ENCODE peak calls at places on chromosomes 12 and 14, in four cellular contexts. R, F, M and K are unnamed samples.

GRCh38 chr14:75522224-75522764 is at the start of gene BATF:
- DNase-seq in R (peak), F (peak), M (peak), K (peak)

GRCh38 chr14:86217523-86217922 is 687.6 kb downstream of the FLRT2 start:
- DNase-seq in R (no peak), F (no peak), M (no peak), K (no peak)

GRCh38 chr12:121005346-121005815 is 10.9 kb downstream of the C12orf43 start:
- DNase-seq in R (peak), F (no peak), M (peak), K (peak)

GRCh38 chr14:90629471-90629870 is 186.8 kb downstream of the TTC7B start:
- DNase-seq in R (no peak), F (no peak), M (no peak), K (no peak)

GRCh38 chr12:15767301-15767700 is 21.9 kb downstream of the EPS8 start:
- DNase-seq in R (no peak), F (no peak), M (no peak), K (no peak)

GRCh38 chr12:91109148-91109564 is 2.1 kb downstream of the LUM start:
- DNase-seq in R (peak), F (peak), M (peak), K (peak)

GRCh38 chr14:103702095-103702494 is 13.2 kb downstream of the XRCC3 start:
- DNase-seq in R (no peak), F (peak), M (no peak), K (no peak)

GRCh38 chr12:47085815-47086252 is 6.1 kb upstream of the AMIGO2 start:
- DNase-seq in R (no peak), F (no peak), M (no peak), K (peak)

GRCh38 chr12:26133508-26133907 is 8.7 kb upstream of the BHLHE41 start:
- DNase-seq in R (no peak), F (no peak), M (no peak), K (no peak)

GRCh38 chr12:11758838-11759509 is 109.5 kb downstream of the ETV6 start:
- DNase-seq in R (peak), F (no peak), M (peak), K (peak)

GRCh38 chr14:61433169-61433568 is 111.8 kb downstream of the PRKCH start:
- DNase-seq in R (no peak), F (no peak), M (no peak), K (no peak)

GRCh38 chr14:41925409-41925808 is 318.7 kb downstream of the LRFN5 start:
- DNase-seq in R (no peak), F (no peak), M (no peak), K (no peak)

GRCh38 chr12:70648831-70649230 is 11.6 kb upstream of the PTPRB start:
- DNase-seq in R (no peak), F (no peak), M (no peak), K (no peak)

GRCh38 chr12:2551514-2551913 is 243.3 kb upstream of the FKBP4 start:
- DNase-seq in R (no peak), F (no peak), M (no peak), K (no peak)

GRCh38 chr12:85390281-85390680 is 110.3 kb downstream of the ALX1 start:
- DNase-seq in R (no peak), F (no peak), M (no peak), K (no peak)

GRCh38 chr14:56000846-56001245 is 117.4 kb upstream of the PELI2 start:
- DNase-seq in R (no peak), F (no peak), M (no peak), K (no peak)

GRCh38 chr12:52402873-52403510 is 3.1 kb downstream of the KRT82 start:
- DNase-seq in R (no peak), F (no peak), M (no peak), K (no peak)

GRCh38 chr12:20653871-20654270 is 41.3 kb upstream of the SLCO1C1 start:
- DNase-seq in R (no peak), F (no peak), M (no peak), K (no peak)

GRCh38 chr14:53022593-53022992 is 71.7 kb upstream of the FERMT2 start:
- DNase-seq in R (no peak), F (no peak), M (no peak), K (no peak)

GRCh38 chr12:120089105-120089504 is 27.4 kb downstream of the RAB35 start:
- DNase-seq in R (no peak), F (peak), M (no peak), K (no peak)

GRCh38 chr12:52005903-52006703 is 643 bp upstream of the TAMALIN start:
- DNase-seq in R (peak), F (peak), M (peak), K (peak)

GRCh38 chr14:105430535-105430934 is 10.9 kb downstream of the MTA1 start:
- DNase-seq in R (no peak), F (no peak), M (no peak), K (no peak)

GRCh38 chr14:96205059-96205993 is 687 bp downstream of the BDKRB2 start:
- DNase-seq in R (peak), F (no peak), M (no peak), K (no peak)

GRCh38 chr12:104549820-104550480 is 93.2 kb downstream of the CHST11 start:
- DNase-seq in R (peak), F (no peak), M (no peak), K (no peak)

GRCh38 chr14:79376557-79376956 is 834.7 kb downstream of the DIO2 start:
- DNase-seq in R (no peak), F (no peak), M (no peak), K (no peak)

GRCh38 chr14:79373451-79373850 is 837.9 kb downstream of the DIO2 start:
- DNase-seq in R (no peak), F (no peak), M (no peak), K (no peak)

GRCh38 chr14:79369359-79370332 is 841.7 kb downstream of the DIO2 start:
- DNase-seq in R (no peak), F (no peak), M (no peak), K (no peak)

GRCh38 chr14:79375336-79375735 is 836.0 kb downstream of the DIO2 start:
- DNase-seq in R (no peak), F (no peak), M (no peak), K (no peak)

DNA sequence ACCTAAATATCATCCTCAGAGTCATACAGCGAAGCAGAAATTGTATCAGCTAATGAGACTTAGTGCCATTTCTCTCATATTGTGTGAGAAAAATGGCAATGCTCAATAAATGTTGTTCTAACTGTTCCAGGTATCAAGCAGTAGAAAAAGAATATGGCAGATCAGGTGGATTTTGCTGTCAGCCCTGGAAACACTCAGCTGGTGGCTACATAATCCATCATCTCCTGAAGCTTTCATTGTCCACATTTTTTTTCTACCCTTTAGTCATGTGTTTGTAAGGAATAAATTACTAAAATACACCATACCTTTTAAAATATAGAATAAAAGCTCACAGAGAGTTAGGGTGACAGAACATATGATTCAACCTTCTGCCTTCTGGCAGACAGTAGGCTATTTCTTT is 840.3 kb downstream of the DIO2 start:
- DNase-seq in R (no peak), F (no peak), M (no peak), K (no peak)
- TF ChIP-seq CTCF in R (no peak), F (no peak), M (no peak), K (no peak)

DNA sequence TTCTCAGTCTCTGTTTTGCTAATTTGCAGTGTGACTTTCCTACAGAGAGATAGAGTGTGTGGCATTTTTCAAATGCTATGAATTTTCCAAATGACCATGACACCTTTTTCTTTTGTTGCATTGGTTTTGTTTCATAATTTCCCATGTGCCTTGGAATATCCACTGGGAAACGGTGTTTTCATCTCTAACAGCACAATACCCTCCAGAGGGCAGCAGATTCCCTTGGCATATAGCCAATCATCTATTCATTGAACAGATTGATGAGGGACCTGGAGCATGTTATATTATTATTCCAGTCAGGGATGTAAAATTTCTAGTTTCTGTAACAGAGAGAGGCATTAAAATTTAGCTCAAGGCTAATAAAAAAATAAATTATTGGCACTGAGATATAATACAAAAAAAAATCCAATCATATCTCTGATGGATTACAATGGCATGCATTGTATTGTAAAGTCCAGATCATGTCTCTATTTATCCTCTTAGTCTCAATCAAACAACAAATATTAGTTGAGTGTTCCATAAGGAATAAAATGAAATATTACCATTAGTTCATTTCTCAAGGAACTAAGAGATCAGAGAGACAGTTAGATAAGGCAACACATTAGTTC is 29.6 kb upstream of the NTN4 start:
- DNase-seq in R (no peak), F (no peak), M (no peak), K (no peak)
- TF ChIP-seq CTCF in R (peak), F (peak), M (peak), K (no peak)

GRCh38 chr12:112792306-112792705 is 758 bp downstream of the RPH3A start:
- DNase-seq in R (no peak), F (no peak), M (no peak), K (no peak)

GRCh38 chr12:112782921-112783320 is 8.6 kb upstream of the RPH3A start:
- DNase-seq in R (no peak), F (no peak), M (no peak), K (no peak)

GRCh38 chr12:112782250-112782649 is 9.3 kb upstream of the RPH3A start:
- DNase-seq in R (no peak), F (no peak), M (no peak), K (no peak)

GRCh38 chr12:112792743-112793142 is 1.2 kb downstream of the RPH3A start:
- DNase-seq in R (no peak), F (no peak), M (no peak), K (no peak)

GRCh38 chr12:112788205-112788604 is 3.3 kb upstream of the RPH3A start:
- DNase-seq in R (no peak), F (no peak), M (no peak), K (no peak)
- TF ChIP-seq CTCF in R (peak), F (no peak), M (no peak), K (no peak)

DNA sequence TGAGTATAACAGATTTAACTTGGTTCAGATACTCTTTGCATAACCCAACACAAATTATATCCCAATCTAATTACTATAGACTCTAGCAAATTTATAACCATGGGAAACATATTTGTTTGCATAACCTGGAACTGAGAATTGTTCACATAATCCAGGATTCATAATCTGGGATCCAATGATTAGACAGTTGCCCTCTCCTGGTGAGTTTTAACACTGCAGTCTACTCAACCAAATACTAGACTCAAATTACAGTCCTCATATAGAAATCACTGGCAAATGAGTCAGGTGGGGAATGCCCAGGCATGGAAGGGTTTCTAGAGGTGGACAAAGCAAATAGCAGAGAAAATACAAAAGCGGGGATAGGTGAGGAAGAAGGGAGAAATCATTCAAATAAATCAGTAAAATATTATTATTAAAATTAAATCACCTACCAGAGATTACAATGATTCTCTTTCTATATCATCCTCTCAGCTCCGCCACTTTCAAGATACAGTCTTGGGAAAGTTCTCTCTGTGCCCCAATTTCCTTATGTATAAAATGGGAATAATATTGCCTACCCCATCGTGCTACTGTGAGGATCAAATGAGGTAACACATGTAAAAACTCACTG is 9.4 kb downstream of the GCH1 start:
- DNase-seq in R (peak), F (no peak), M (peak), K (peak)
- TF ChIP-seq CTCF in R (peak), F (peak), M (peak), K (peak)

DNA sequence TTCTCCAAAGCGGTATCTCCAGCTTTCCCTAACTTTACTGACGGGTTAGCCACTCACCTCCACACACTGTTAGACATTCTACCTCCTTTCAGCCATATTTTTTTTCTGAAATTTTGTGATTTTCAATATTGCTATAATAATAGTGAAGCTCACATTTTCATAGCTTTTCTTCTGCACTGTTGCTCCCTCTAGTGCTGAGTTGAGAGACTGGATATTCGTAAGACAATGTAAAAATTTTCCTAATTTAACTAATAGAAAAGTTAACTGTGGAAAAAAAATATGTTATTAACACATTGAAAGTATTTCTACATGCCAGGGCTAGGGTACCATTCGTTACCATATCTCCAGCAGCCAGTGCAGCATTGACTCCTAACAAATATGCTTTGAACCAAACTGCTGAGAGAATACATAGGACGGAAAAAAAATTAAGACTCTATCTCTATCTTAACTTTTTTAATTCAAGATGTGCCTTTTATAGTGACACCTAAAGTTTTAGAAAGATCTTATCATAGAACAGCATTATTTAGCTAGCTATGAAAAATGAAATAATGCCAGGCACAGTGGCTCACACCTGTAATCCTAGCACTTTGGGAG is 48.7 kb upstream of the ABCC9 start:
- DNase-seq in R (peak), F (no peak), M (peak), K (peak)
- TF ChIP-seq CTCF in R (peak), F (peak), M (peak), K (peak)

DNA sequence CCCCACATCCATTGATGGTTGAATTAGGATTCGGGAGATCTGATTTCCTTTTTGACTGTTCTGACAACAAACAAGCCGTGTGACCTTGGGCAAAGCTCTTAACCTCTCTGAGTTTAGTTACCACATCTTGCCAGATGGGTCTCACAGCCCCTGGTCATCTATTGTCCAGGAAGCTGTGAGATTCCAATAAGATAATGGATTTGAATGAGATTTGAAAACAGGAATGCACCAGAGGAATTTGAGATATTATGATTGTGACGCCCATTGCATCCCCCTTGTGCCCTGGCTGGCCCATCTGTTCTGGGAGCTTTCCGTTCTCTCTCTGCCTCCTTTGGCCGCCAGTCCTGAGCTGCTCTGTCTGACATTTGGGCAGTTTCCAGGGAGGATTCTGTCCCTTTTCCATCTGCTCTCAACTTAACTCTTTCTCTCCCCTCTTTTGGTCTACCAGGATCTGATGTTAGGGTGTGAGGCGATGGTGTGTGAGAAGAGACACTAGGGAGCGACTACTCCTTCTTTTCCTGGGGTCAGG is 24.6 kb downstream of the SRRM4 start:
- DNase-seq in R (no peak), F (no peak), M (no peak), K (no peak)
- TF ChIP-seq CTCF in R (no peak), F (no peak), M (no peak), K (no peak)

GRCh38 chr12:8078400-8078799 is 3.7 kb upstream of the NECAP1 start:
- DNase-seq in R (peak), F (no peak), M (peak), K (peak)
- TF ChIP-seq CTCF in R (peak), F (peak), M (peak), K (no peak)

DNA sequence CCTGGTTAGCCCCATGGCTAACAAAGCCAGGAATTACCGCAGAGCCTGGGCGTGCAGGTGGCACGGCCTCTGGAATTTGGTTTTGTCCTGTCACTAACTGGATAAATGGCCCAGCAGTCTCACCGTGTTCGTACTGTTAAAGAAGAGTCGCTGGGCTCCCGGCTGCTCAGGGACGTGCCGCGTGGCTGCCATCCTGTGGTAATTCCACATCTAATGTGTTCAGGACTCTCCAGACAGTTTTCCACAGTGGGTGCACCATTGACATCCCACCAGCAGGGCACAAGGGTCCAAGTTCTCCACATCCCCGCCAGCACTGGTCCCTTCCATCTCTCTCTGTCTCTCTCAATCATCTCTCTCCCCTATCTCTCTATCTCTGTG is 19.6 kb downstream of the NOC4L start:
- DNase-seq in R (no peak), F (no peak), M (no peak), K (no peak)
- TF ChIP-seq CTCF in R (no peak), F (no peak), M (no peak), K (no peak)

GRCh38 chr14:69105326-69105725 is 47.6 kb downstream of the DCAF5 start:
- DNase-seq in R (no peak), F (no peak), M (no peak), K (no peak)

GRCh38 chr14:69106451-69106850 is 46.5 kb downstream of the DCAF5 start:
- DNase-seq in R (no peak), F (no peak), M (no peak), K (no peak)

GRCh38 chr14:69108358-69108757 is 44.6 kb downstream of the DCAF5 start:
- DNase-seq in R (no peak), F (no peak), M (no peak), K (no peak)

DNA sequence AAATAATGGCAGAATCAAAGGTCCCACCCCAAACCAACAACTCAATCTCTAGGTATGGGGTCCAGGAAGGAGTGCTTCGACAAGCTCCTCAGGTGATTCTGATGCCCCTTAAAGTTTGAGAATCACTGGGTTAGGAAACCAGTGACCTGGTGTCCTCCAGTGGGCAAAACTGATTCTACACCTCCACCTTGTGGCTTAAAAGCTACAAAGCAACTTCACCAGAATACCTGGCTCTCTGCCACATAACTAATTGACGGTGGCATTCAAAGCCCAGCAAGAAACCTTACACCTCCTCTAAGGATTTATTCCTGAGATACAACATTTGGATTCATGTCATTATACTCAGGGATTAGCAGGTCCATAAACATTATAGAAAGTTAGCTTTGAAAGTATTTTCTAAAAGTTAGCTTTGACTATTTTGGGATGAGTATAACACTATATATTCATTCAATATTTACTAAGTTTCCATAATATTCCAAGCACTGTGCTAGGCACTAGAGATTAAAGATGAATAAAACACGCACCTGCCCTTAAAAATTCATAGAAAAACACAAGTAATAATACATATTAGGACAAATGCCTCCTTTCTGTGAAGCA is 45.4 kb downstream of the DCAF5 start:
- DNase-seq in R (peak), F (no peak), M (peak), K (peak)
- TF ChIP-seq CTCF in R (peak), F (peak), M (peak), K (peak)